ENCODE peak calls at places on chromosomes 2 and 18, in seven cellular contexts. I is IMR-90, C is mesenchymal stem cell, V is neuronal stem cell, W is H9, U is H1, S is trophoblast cell. E is an unnamed sample.

GRCh38 chr2:237886702-237887481 is 27.5 kb downstream of the RAMP1 start:
- DNase-seq in I (peak; percentile 80), C (peak; percentile 55), V (no peak), W (no peak), U (no peak), S (no peak), E (no peak)

GRCh38 chr2:162092656-162093556 is 18.9 kb upstream of the DPP4 start:
- DNase-seq in I (peak; percentile 96), C (peak; percentile 86), V (no peak), W (no peak), U (no peak), S (peak; percentile 79), E (no peak)

GRCh38 chr2:125512313-125512712 is 1143.6 kb upstream of the GYPC start:
- DNase-seq in I (no peak), C (no peak), V (no peak), W (no peak), U (no peak), S (no peak), E (no peak)

GRCh38 chr18:34773961-34774754 is 64.1 kb downstream of the DTNA start:
- DNase-seq in I (peak; percentile 64), C (peak; percentile 37), V (no peak), W (no peak), U (no peak), S (no peak), E (no peak)

GRCh38 chr2:236676131-236676873 is 106.7 kb downstream of the ACKR3 start:
- DNase-seq in I (no peak), C (no peak), V (no peak), W (no peak), U (no peak), S (no peak), E (no peak)

GRCh38 chr18:64134044-64134757 is 14.7 kb downstream of the LINC00305 start:
- DNase-seq in I (no peak), C (peak; percentile 19), V (peak; percentile 30), W (peak; percentile 42), U (no peak), S (peak; percentile 54), E (peak; percentile 94)

GRCh38 chr2:202158796-202159195 is 79.6 kb downstream of the SUMO1 start:
- DNase-seq in I (peak; percentile 46), C (no peak), V (no peak), W (no peak), U (no peak), S (no peak), E (no peak)

GRCh38 chr18:62781893-62782292 is 66.6 kb downstream of the PHLPP1 start:
- DNase-seq in I (peak; percentile 91), C (peak; percentile 71), V (no peak), W (no peak), U (no peak), S (peak; percentile 63), E (no peak)

GRCh38 chr2:65227035-65227470 is 578 bp upstream of the ACTR2 start:
- DNase-seq in I (no peak), C (no peak), V (no peak), W (no peak), U (no peak), S (peak; percentile 36), E (peak; percentile 46)

GRCh38 chr18:76572517-76573247 is 77.6 kb upstream of the ZNF516 start:
- DNase-seq in I (no peak), C (peak; percentile 17), V (no peak), W (no peak), U (peak; percentile 33), S (no peak), E (no peak)

GRCh38 chr18:3611313-3612038 is 161.5 kb downstream of the TGIF1 start:
- DNase-seq in I (peak; percentile 33), C (no peak), V (no peak), W (no peak), U (no peak), S (no peak), E (no peak)

GRCh38 chr2:233463586-233463985 is 103.0 kb downstream of the USP40 start:
- DNase-seq in I (no peak), C (no peak), V (no peak), W (no peak), U (no peak), S (no peak), E (no peak)

GRCh38 chr2:234401376-234401775 is 95.5 kb downstream of the ARL4C start:
- DNase-seq in I (no peak), C (no peak), V (no peak), W (no peak), U (no peak), S (no peak), E (no peak)

GRCh38 chr2:10584843-10585475 is 104.8 kb downstream of the NOL10 start:
- DNase-seq in I (peak; percentile 93), C (peak; percentile 97), V (peak; percentile 40), W (no peak), U (no peak), S (no peak), E (peak; percentile 84)

GRCh38 chr2:204670124-204670523 is 124.8 kb downstream of the PARD3B start:
- DNase-seq in I (peak; percentile 12), C (peak; percentile 8), V (no peak), W (no peak), U (no peak), S (no peak), E (no peak)

GRCh38 chr2:233141888-233142287 is 81.7 kb downstream of the INPP5D start:
- DNase-seq in I (no peak), C (no peak), V (no peak), W (no peak), U (no peak), S (no peak), E (no peak)

GRCh38 chr18:78986018-78986481 is 6.4 kb downstream of the SALL3 start:
- DNase-seq in I (no peak), C (no peak), V (no peak), W (no peak), U (peak; percentile 53), S (no peak), E (peak; percentile 75)

GRCh38 chr18:74453011-74453571 is 4.0 kb downstream of the DIPK1C start:
- DNase-seq in I (no peak), C (no peak), V (peak; percentile 90), W (no peak), U (no peak), S (no peak), E (no peak)

GRCh38 chr2:8555543-8555942 is 126.3 kb upstream of the ID2 start:
- DNase-seq in I (no peak), C (no peak), V (no peak), W (no peak), U (no peak), S (no peak), E (no peak)

GRCh38 chr2:8554296-8554806 is 127.5 kb upstream of the ID2 start:
- DNase-seq in I (no peak), C (no peak), V (no peak), W (peak; percentile 5), U (no peak), S (no peak), E (no peak)

GRCh38 chr2:8558096-8558495 is 123.8 kb upstream of the ID2 start:
- DNase-seq in I (no peak), C (no peak), V (no peak), W (no peak), U (no peak), S (no peak), E (no peak)

GRCh38 chr2:8559811-8560210 is 122.0 kb upstream of the ID2 start:
- DNase-seq in I (no peak), C (no peak), V (no peak), W (no peak), U (no peak), S (no peak), E (no peak)

GRCh38 chr2:8558956-8559355 is 122.9 kb upstream of the ID2 start:
- DNase-seq in I (no peak), C (no peak), V (no peak), W (no peak), U (no peak), S (no peak), E (no peak)
- H2AK5ac ChIP-seq in I (no peak overlapping the region), C (no peak overlapping the region), V (no peak overlapping the region), W (no peak overlapping the region), U (no peak overlapping the region), S (no peak overlapping the region), E (no peak overlapping the region)

GRCh38 chr2:164028764-164029534 is 293.1 kb upstream of the FIGN start:
- DNase-seq in I (no peak), C (peak; percentile 20), V (no peak), W (no peak), U (no peak), S (peak; percentile 1), E (peak; percentile 27)

GRCh38 chr2:164030623-164031022 is 294.8 kb upstream of the FIGN start:
- DNase-seq in I (no peak), C (no peak), V (no peak), W (no peak), U (no peak), S (no peak), E (no peak)

DNA sequence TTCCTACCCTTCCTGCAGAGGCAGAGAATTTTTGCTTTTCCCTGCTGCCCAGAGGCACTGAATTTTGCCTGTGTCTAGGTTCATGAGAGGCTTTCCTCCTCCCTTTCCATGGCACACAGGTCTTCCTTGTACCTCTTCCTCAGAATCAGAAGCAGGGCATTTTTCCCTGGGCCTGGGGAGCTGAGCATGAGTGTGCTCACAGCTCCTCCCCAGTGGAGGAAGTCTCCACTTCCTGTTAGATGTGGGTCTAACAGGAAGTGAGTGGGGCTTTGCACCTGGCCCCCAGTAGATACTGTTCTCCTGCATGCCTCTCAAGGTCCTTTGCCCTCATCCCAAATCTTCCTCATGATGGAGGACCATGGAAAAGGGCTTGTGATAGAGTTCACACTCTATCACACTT is 297.2 kb upstream of the FIGN start:
- DNase-seq in I (no peak), C (no peak), V (no peak), W (no peak), U (no peak), S (no peak), E (no peak)
- H3K23ac ChIP-seq in I (no peak overlapping the region), C (no peak overlapping the region), V (no peak overlapping the region), W (no peak overlapping the region), U (no peak overlapping the region), S (no peak overlapping the region), E (no peak overlapping the region)

GRCh38 chr2:223357076-223357475 is 245.1 kb downstream of the SCG2 start:
- DNase-seq in I (no peak), C (no peak), V (no peak), W (no peak), U (no peak), S (no peak), E (no peak)
- H2AK5ac ChIP-seq in I (no peak overlapping the region), C (no peak overlapping the region), V (no peak overlapping the region), W (no peak overlapping the region), U (no peak overlapping the region), S (no peak overlapping the region), E (no peak overlapping the region)

DNA sequence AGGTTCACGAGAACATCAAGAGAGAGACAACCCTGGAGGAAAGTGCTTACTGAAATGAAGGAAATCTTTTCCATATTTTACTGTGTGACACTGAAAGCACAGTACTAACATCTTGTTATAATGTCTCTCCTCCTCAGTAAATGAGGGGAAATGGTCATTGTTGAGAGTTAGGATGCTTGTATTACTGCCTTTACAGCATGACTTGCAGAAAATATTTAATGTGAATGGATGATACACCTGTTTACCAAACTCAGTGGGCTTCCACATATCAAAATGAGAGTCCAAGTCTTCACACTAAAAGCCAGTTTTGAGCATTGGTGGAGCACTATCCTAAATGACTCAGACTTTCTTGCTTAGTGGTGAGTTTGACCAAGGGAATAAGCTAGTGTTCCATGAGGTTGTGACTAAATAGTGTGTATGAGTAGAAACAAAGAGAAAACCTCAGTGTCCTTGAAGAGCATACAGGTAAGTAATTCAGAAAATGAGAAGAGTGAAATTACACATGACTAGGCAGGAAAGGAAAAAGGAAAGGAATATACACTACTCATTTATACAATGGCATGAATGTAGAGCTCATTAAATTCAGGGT is 930.7 kb upstream of the CELF4 start:
- DNase-seq in I (no peak), C (no peak), V (no peak), W (no peak), U (no peak), S (no peak), E (no peak)
- H3K23ac ChIP-seq in I (no peak overlapping the region), C (no peak overlapping the region), V (no peak overlapping the region), W (no peak overlapping the region), U (no peak overlapping the region), S (no peak overlapping the region), E (no peak overlapping the region)

GRCh38 chr2:8805278-8806045 is 32.0 kb downstream of the KIDINS220 start:
- DNase-seq in I (no peak), C (peak; percentile 62), V (no peak), W (no peak), U (no peak), S (no peak), E (peak; percentile 16)
- H2AK5ac ChIP-seq in I (peak overlapping the region; percentile 13), C (no peak overlapping the region), V (no peak overlapping the region), W (no peak overlapping the region), U (no peak overlapping the region), S (no peak overlapping the region), E (no peak overlapping the region)

E was measured in mesendoderm.